ENCODE peak calls at places on chromosomes 3 and 15, in seven cellular contexts. A is K562, T is breast epithelium, D is HCT116, J is left lung, E is right atrium auricular region, C is BE2C. Y is an unnamed sample. For H3K4me1 and H3K36me3, the result is how much of the 10 kb centered on the place peaks cover.

GRCh38 chr3:194632983-194633348 is 253 bp downstream of the TMEM44 start:
- DNase-seq in J (no peak), T (no peak), C (no peak), D (no peak), E (no peak), A (no peak), Y (no peak)

GRCh38 chr3:195906865-195907729 is 1.3 kb downstream of the TNK2 start:
- DNase-seq in E (no peak), C (peak), J (peak), D (no peak), T (no peak), A (no peak), Y (no peak)

GRCh38 chr3:15708882-15709677 is 88.7 kb downstream of the ANKRD28 start:
- DNase-seq in C (no peak), A (no peak), E (no peak), D (no peak), J (no peak), T (no peak), Y (no peak)

GRCh38 chr3:7658294-7658693 is 797.4 kb downstream of the GRM7 start:
- DNase-seq in E (no peak), T (no peak), J (no peak), C (no peak), D (no peak), A (no peak), Y (no peak)

GRCh38 chr3:43733459-43734384 is 43.0 kb downstream of the ABHD5 start:
- DNase-seq in D (no peak), A (no peak), C (no peak), T (no peak), J (peak), E (no peak), Y (no peak)

GRCh38 chr3:66991478-66991877 is 6.6 kb upstream of the KBTBD8 start:
- DNase-seq in J (no peak), C (no peak), D (no peak), T (no peak), E (no peak), A (peak), Y (no peak)

GRCh38 chr3:21573291-21573690 is 177.7 kb downstream of the ZNF385D start:
- DNase-seq in C (no peak), A (no peak), D (no peak), E (no peak), J (no peak), T (no peak), Y (peak)

GRCh38 chr3:69491980-69492379 is 106.1 kb upstream of the FRMD4B start:
- DNase-seq in A (no peak), D (no peak), E (no peak), T (no peak), C (peak), J (no peak), Y (no peak)

GRCh38 chr3:126539558-126540250 is 15.7 kb downstream of the CHST13 start:
- DNase-seq in T (peak), D (no peak), J (peak), C (no peak), A (no peak), E (no peak), Y (no peak)

GRCh38 chr3:50164056-50164455 is 8.9 kb downstream of the SEMA3F start:
- DNase-seq in E (peak), J (peak), A (no peak), C (no peak), D (no peak), T (peak), Y (no peak)

GRCh38 chr3:73665317-73665716 is 40.6 kb upstream of the PDZRN3 start:
- DNase-seq in J (no peak), T (no peak), C (no peak), D (no peak), E (no peak), A (no peak), Y (no peak)

GRCh38 chr3:27366062-27366591 is 3.1 kb downstream of the NEK10 start:
- DNase-seq in D (no peak), E (no peak), C (no peak), J (no peak), T (no peak), A (no peak), Y (no peak)

GRCh38 chr3:62587579-62588031 is 214.3 kb upstream of the FEZF2 start:
- DNase-seq in C (peak), A (no peak), E (no peak), T (no peak), D (no peak), J (no peak), Y (peak)

GRCh38 chr3:122265937-122266336 is 59.1 kb upstream of the CSTA start:
- DNase-seq in A (no peak), E (no peak), C (no peak), T (no peak), D (no peak), J (no peak), Y (no peak)

GRCh38 chr3:176814252-176814651 is 383.0 kb downstream of the TBL1XR1 start:
- DNase-seq in A (peak), C (peak), T (no peak), D (peak), E (peak), J (peak), Y (peak)

GRCh38 chr3:188369526-188369925 is 215.6 kb downstream of the LPP start:
- DNase-seq in J (no peak), D (no peak), A (no peak), C (no peak), E (no peak), T (no peak), Y (no peak)

GRCh38 chr3:43870110-43870509 is 179.4 kb downstream of the ABHD5 start:
- DNase-seq in J (no peak), D (no peak), E (peak), C (no peak), T (no peak), A (no peak), Y (no peak)

GRCh38 chr3:96449803-96450202 is 364.6 kb upstream of the EPHA6 start:
- DNase-seq in E (no peak), D (no peak), J (no peak), T (no peak), C (no peak), A (no peak), Y (no peak)

GRCh38 chr15:70817266-70817665 is 36.7 kb downstream of the LARP6 start:
- DNase-seq in T (no peak), D (no peak), E (no peak), C (no peak), J (no peak), A (no peak), Y (no peak)

GRCh38 chr3:186098740-186099139 is 10.1 kb downstream of the ETV5 start:
- DNase-seq in D (no peak), A (no peak), C (no peak), E (no peak), T (no peak), J (no peak), Y (no peak)

GRCh38 chr3:186096295-186096694 is 12.6 kb downstream of the ETV5 start:
- DNase-seq in A (peak), D (no peak), E (no peak), C (no peak), T (no peak), J (no peak), Y (peak)

GRCh38 chr3:186097663-186098451 is 11.0 kb downstream of the ETV5 start:
- DNase-seq in J (peak), T (no peak), C (peak), E (peak), A (peak), D (peak), Y (peak)

GRCh38 chr3:186095584-186096061 is 13.3 kb downstream of the ETV5 start:
- DNase-seq in C (no peak), E (no peak), D (no peak), J (peak), T (no peak), A (no peak), Y (no peak)

DNA sequence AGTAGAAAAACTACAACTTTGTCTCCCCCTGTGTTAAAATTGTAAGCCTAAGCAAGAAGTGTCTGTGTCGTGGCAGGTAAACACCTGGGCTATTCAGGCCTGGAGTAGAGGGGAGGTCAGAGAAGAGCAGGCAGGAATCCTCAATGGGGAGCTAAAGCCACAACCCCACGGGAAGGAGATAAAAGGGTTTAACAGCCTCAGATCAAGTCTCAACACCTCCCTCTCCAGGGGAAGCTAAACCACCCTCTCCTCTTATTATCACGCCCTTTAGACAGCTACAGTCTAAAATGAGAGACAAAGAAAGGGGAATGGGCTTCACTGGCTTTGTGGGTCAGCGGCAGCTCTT is 11.6 kb downstream of the ETV5 start:
- DNase-seq in T (no peak), J (no peak), A (peak), D (no peak), C (no peak), E (no peak), Y (no peak)
- H3K4me3 ChIP-seq in T (no peak), J (no peak), A (no peak), D (peak), C (peak), E (no peak), Y (peak)

DNA sequence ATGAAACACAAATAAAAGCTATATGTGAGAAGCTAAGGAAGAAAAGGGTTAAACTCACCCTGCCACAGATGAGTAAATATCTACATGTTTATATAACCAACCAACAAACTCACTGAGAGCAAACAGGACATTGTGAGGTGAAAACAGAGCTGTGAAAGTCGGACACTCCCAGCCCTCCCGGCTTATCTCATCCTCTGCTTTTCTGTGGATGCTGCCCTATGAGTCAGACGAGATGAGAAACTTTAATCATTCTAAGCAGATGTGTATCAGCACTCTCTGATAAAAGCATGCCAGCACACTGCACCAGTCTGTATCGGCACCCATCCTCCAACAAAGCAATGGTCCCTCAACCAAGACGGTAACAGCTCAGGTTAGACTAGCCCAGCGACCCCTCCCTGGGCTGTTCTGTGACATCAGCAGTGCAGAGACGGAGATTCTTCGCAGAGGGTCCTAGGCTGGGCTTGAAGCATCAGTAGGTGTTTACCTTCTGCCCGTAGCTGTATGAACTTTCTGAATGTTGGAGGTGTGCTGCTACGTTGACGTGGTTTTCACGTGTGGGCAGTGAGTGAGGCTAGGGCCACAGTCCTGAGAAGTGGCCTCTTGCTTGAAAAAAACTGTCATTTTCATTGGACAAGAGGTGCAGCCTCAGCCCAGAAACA is 119.8 kb upstream of the ALDH1A3 start:
- DNase-seq in E (no peak), J (no peak), D (peak), C (no peak), T (no peak), A (peak), Y (no peak)
- H3K4me1 ChIP-seq in E (under half), J (under half), D (half or more), C (under half), T (under half), A (under half), Y (under half)

DNA sequence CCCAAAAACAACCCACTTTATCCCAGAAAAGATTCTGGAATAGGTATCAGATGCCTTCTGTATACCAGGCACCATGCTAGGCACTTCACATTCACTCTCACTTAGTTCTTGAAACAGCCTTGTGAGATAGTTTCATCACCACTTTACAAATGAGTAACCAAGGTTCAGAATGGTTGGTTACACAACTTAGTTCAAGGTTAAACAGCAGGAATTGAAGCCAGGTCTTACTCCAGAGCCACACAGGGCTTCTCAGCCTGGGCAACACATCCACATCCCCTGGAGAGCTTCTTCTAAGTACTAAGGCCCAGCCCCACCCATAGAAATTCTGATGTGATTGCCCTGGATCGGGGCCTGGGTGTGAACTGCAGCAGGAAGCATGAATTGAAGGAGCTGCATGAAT is 18.6 kb downstream of the WHAMM start:
- DNase-seq in T (no peak), J (no peak), A (no peak), D (no peak), E (no peak), C (no peak), Y (no peak)
- H3K36me3 ChIP-seq in T (under half), J (half or more), A (half or more), D (under half), E (half or more), C (under half), Y (half or more)

GRCh38 chr15:40955141-40955903 is 2.1 kb downstream of the CHAC1 start:
- DNase-seq in J (no peak), E (no peak), D (no peak), T (no peak), C (no peak), A (no peak), Y (no peak)
- H3K4me3 ChIP-seq in J (peak), E (no peak), D (no peak), T (no peak), C (peak), A (no peak), Y (no peak)

Y was measured in cardiac muscle cell.